ENCODE peak calls at places on chromosomes 1 and 21, in five cellular contexts. One of them, this sample, is unnamed.

GRCh38 chr1:64595871-64596515 is 126.1 kb downstream of the CACHD1 start:
- DNase-seq in body of pancreas: no peak
- DNase-seq in lower lobe of right lung: no peak
- DNase-seq in dorsolateral prefrontal cortex: no peak
- DNase-seq in naive thymus-derived CD4-positive, alpha-beta T cell: no peak
- DNase-seq in this sample: no peak

GRCh38 chr21:42749226-42749625 is 95.8 kb downstream of the PDE9A start:
- DNase-seq in dorsolateral prefrontal cortex: no peak
- DNase-seq in lower lobe of right lung: no peak
- DNase-seq in naive thymus-derived CD4-positive, alpha-beta T cell: no peak
- DNase-seq in body of pancreas: no peak
- DNase-seq in this sample: no peak

GRCh38 chr1:230857077-230857476 is 11.2 kb downstream of the C1orf198 start:
- DNase-seq in body of pancreas: no peak
- DNase-seq in dorsolateral prefrontal cortex: no peak
- DNase-seq in lower lobe of right lung: no peak
- DNase-seq in naive thymus-derived CD4-positive, alpha-beta T cell: no peak
- DNase-seq in this sample: no peak

GRCh38 chr1:6459850-6460265 is 6.1 kb downstream of the TNFRSF25 start:
- DNase-seq in body of pancreas: no peak
- DNase-seq in dorsolateral prefrontal cortex: no peak
- DNase-seq in naive thymus-derived CD4-positive, alpha-beta T cell: peak; percentile 56
- DNase-seq in lower lobe of right lung: no peak
- DNase-seq in this sample: no peak

GRCh38 chr1:19400189-19400588 is 85.2 kb downstream of the CAPZB start:
- DNase-seq in lower lobe of right lung: no peak
- DNase-seq in dorsolateral prefrontal cortex: no peak
- DNase-seq in body of pancreas: no peak
- DNase-seq in naive thymus-derived CD4-positive, alpha-beta T cell: no peak
- DNase-seq in this sample: no peak

GRCh38 chr21:33884361-33885157 is 31.0 kb downstream of the ATP5PO start:
- DNase-seq in lower lobe of right lung: no peak
- DNase-seq in dorsolateral prefrontal cortex: peak; percentile 27
- DNase-seq in naive thymus-derived CD4-positive, alpha-beta T cell: no peak
- DNase-seq in body of pancreas: no peak
- DNase-seq in this sample: no peak

GRCh38 chr1:67322442-67322841 is 14.8 kb downstream of the IL12RB2 start:
- DNase-seq in lower lobe of right lung: no peak
- DNase-seq in dorsolateral prefrontal cortex: no peak
- DNase-seq in naive thymus-derived CD4-positive, alpha-beta T cell: no peak
- DNase-seq in body of pancreas: no peak
- DNase-seq in this sample: no peak

GRCh38 chr1:247914941-247915662 is 5.0 kb upstream of the OR2T8 start:
- DNase-seq in naive thymus-derived CD4-positive, alpha-beta T cell: no peak
- DNase-seq in dorsolateral prefrontal cortex: no peak
- DNase-seq in lower lobe of right lung: no peak
- DNase-seq in body of pancreas: no peak
- DNase-seq in this sample: no peak

GRCh38 chr1:244349103-244349531 is 102.6 kb downstream of the ADSS2 start:
- DNase-seq in body of pancreas: peak; percentile 46
- DNase-seq in dorsolateral prefrontal cortex: no peak
- DNase-seq in naive thymus-derived CD4-positive, alpha-beta T cell: no peak
- DNase-seq in lower lobe of right lung: no peak
- DNase-seq in this sample: no peak

GRCh38 chr1:5093042-5093441 is 438.6 kb downstream of the AJAP1 start:
- DNase-seq in body of pancreas: no peak
- DNase-seq in lower lobe of right lung: no peak
- DNase-seq in dorsolateral prefrontal cortex: no peak
- DNase-seq in naive thymus-derived CD4-positive, alpha-beta T cell: no peak
- DNase-seq in this sample: no peak

GRCh38 chr1:41412748-41413147 is 51.5 kb downstream of the FOXO6 start:
- DNase-seq in lower lobe of right lung: no peak
- DNase-seq in dorsolateral prefrontal cortex: no peak
- DNase-seq in naive thymus-derived CD4-positive, alpha-beta T cell: no peak
- DNase-seq in body of pancreas: no peak
- DNase-seq in this sample: no peak

GRCh38 chr1:211522804-211523203 is 30.8 kb upstream of the RD3 start:
- DNase-seq in lower lobe of right lung: no peak
- DNase-seq in body of pancreas: no peak
- DNase-seq in dorsolateral prefrontal cortex: no peak
- DNase-seq in naive thymus-derived CD4-positive, alpha-beta T cell: no peak
- DNase-seq in this sample: no peak

GRCh38 chr1:170664828-170665617 is 1.1 kb downstream of the PRRX1 start:
- DNase-seq in body of pancreas: no peak
- DNase-seq in dorsolateral prefrontal cortex: no peak
- DNase-seq in lower lobe of right lung: no peak
- DNase-seq in naive thymus-derived CD4-positive, alpha-beta T cell: no peak
- DNase-seq in this sample: no peak

GRCh38 chr1:228101994-228102790 is 933 bp downstream of the C1orf35 start:
- DNase-seq in body of pancreas: peak; percentile 50
- DNase-seq in naive thymus-derived CD4-positive, alpha-beta T cell: peak; percentile 60
- DNase-seq in dorsolateral prefrontal cortex: no peak
- DNase-seq in lower lobe of right lung: no peak
- DNase-seq in this sample: peak; percentile 70

GRCh38 chr1:33367488-33368405 is 46.8 kb upstream of the A3GALT2 start:
- DNase-seq in lower lobe of right lung: peak; percentile 92
- DNase-seq in dorsolateral prefrontal cortex: peak; percentile 95
- DNase-seq in body of pancreas: peak; percentile 89
- DNase-seq in naive thymus-derived CD4-positive, alpha-beta T cell: peak; percentile 87
- DNase-seq in this sample: peak; percentile 55

GRCh38 chr1:195580988-195581387 is 1027.3 kb downstream of the KCNT2 start:
- DNase-seq in body of pancreas: no peak
- DNase-seq in lower lobe of right lung: no peak
- DNase-seq in naive thymus-derived CD4-positive, alpha-beta T cell: no peak
- DNase-seq in dorsolateral prefrontal cortex: no peak
- DNase-seq in this sample: no peak

GRCh38 chr1:220527279-220528048 is 472 bp upstream of the MARK1 start:
- DNase-seq in dorsolateral prefrontal cortex: peak; percentile 75
- DNase-seq in naive thymus-derived CD4-positive, alpha-beta T cell: no peak
- DNase-seq in body of pancreas: peak; percentile 29
- DNase-seq in lower lobe of right lung: no peak
- DNase-seq in this sample: peak; percentile 6

GRCh38 chr21:35475768-35476167 is 426.7 kb upstream of the RUNX1 start:
- DNase-seq in lower lobe of right lung: no peak
- DNase-seq in naive thymus-derived CD4-positive, alpha-beta T cell: no peak
- DNase-seq in dorsolateral prefrontal cortex: no peak
- DNase-seq in body of pancreas: peak; percentile 8
- DNase-seq in this sample: no peak

GRCh38 chr1:65141394-65141793 is 6.6 kb upstream of the AK4 start:
- DNase-seq in dorsolateral prefrontal cortex: no peak
- DNase-seq in naive thymus-derived CD4-positive, alpha-beta T cell: no peak
- DNase-seq in body of pancreas: no peak
- DNase-seq in lower lobe of right lung: no peak
- DNase-seq in this sample: no peak

GRCh38 chr1:202023033-202023433 is 12.6 kb downstream of the ELF3 start:
- DNase-seq in dorsolateral prefrontal cortex: no peak
- DNase-seq in body of pancreas: peak; percentile 85
- DNase-seq in lower lobe of right lung: peak; percentile 79
- DNase-seq in naive thymus-derived CD4-positive, alpha-beta T cell: no peak
- DNase-seq in this sample: no peak

GRCh38 chr1:197618065-197618464 is 157.2 kb downstream of the DENND1B start:
- DNase-seq in dorsolateral prefrontal cortex: no peak
- DNase-seq in body of pancreas: no peak
- DNase-seq in lower lobe of right lung: no peak
- DNase-seq in naive thymus-derived CD4-positive, alpha-beta T cell: no peak
- DNase-seq in this sample: no peak

GRCh38 chr1:198919667-198920398 is 281.0 kb downstream of the PTPRC start:
- DNase-seq in lower lobe of right lung: no peak
- DNase-seq in naive thymus-derived CD4-positive, alpha-beta T cell: no peak
- DNase-seq in dorsolateral prefrontal cortex: no peak
- DNase-seq in body of pancreas: no peak
- DNase-seq in this sample: no peak
- H3K4me3 ChIP-seq in lower lobe of right lung: no peak overlapping the region
- H3K4me3 ChIP-seq in naive thymus-derived CD4-positive, alpha-beta T cell: peak overlapping the region; percentile 26
- H3K4me3 ChIP-seq in dorsolateral prefrontal cortex: no peak overlapping the region
- H3K4me3 ChIP-seq in body of pancreas: no peak overlapping the region
- H3K4me3 ChIP-seq in this sample: no peak overlapping the region

DNA sequence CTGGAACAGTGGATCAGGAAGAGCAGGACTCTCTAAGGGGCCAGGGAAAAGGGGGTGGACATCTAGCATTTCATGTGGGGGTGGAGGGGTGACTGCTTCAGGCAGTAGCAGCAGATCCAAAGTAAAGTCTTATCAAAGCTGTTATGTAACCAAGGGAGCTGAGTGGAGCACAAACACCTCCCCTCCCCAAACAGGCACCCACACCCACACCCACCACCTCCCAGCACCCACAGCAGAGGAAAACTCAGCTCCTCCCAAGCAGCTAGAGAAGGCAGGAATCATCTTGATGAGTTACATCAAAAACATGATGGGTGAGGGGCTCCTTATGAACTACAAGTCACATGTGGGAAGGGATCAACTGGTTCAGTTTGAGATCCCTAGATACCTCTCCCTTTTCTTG is 6.0 kb downstream of the DLGAP3 start:
- DNase-seq in naive thymus-derived CD4-positive, alpha-beta T cell: no peak
- DNase-seq in body of pancreas: no peak
- DNase-seq in lower lobe of right lung: no peak
- DNase-seq in dorsolateral prefrontal cortex: no peak
- DNase-seq in this sample: no peak
- H3K27me3 ChIP-seq in naive thymus-derived CD4-positive, alpha-beta T cell: peaks cover 16% of the 10 kb centered on the region
- H3K27me3 ChIP-seq in body of pancreas: no peaks in the 10 kb centered on the region
- H3K27me3 ChIP-seq in lower lobe of right lung: peaks cover 56% of the 10 kb centered on the region
- H3K27me3 ChIP-seq in dorsolateral prefrontal cortex: no peaks in the 10 kb centered on the region
- H3K27me3 ChIP-seq in this sample: no peaks in the 10 kb centered on the region

GRCh38 chr1:236144033-236144432 is 1.7 kb downstream of the GPR137B start:
- DNase-seq in naive thymus-derived CD4-positive, alpha-beta T cell: no peak
- DNase-seq in dorsolateral prefrontal cortex: no peak
- DNase-seq in lower lobe of right lung: no peak
- DNase-seq in body of pancreas: no peak
- DNase-seq in this sample: no peak
- H3K4me3 ChIP-seq in naive thymus-derived CD4-positive, alpha-beta T cell: peak overlapping the region; percentile 91
- H3K4me3 ChIP-seq in dorsolateral prefrontal cortex: peak overlapping the region; percentile 79
- H3K4me3 ChIP-seq in lower lobe of right lung: peak overlapping the region; percentile 70
- H3K4me3 ChIP-seq in body of pancreas: no peak overlapping the region
- H3K4me3 ChIP-seq in this sample: peak overlapping the region; percentile 78

GRCh38 chr1:927234-927633 is 3.5 kb downstream of the SAMD11 start:
- DNase-seq in dorsolateral prefrontal cortex: no peak
- DNase-seq in lower lobe of right lung: no peak
- DNase-seq in body of pancreas: no peak
- DNase-seq in naive thymus-derived CD4-positive, alpha-beta T cell: no peak
- DNase-seq in this sample: no peak

GRCh38 chr1:930633-931138 is 7.0 kb downstream of the SAMD11 start:
- DNase-seq in naive thymus-derived CD4-positive, alpha-beta T cell: no peak
- DNase-seq in lower lobe of right lung: no peak
- DNase-seq in body of pancreas: no peak
- DNase-seq in dorsolateral prefrontal cortex: no peak
- DNase-seq in this sample: no peak

GRCh38 chr1:929712-930632 is 6.2 kb downstream of the SAMD11 start:
- DNase-seq in dorsolateral prefrontal cortex: no peak
- DNase-seq in lower lobe of right lung: no peak
- DNase-seq in naive thymus-derived CD4-positive, alpha-beta T cell: no peak
- DNase-seq in body of pancreas: no peak
- DNase-seq in this sample: no peak

GRCh38 chr1:927741-928140 is 4.0 kb downstream of the SAMD11 start:
- DNase-seq in naive thymus-derived CD4-positive, alpha-beta T cell: no peak
- DNase-seq in lower lobe of right lung: no peak
- DNase-seq in body of pancreas: no peak
- DNase-seq in dorsolateral prefrontal cortex: no peak
- DNase-seq in this sample: no peak

DNA sequence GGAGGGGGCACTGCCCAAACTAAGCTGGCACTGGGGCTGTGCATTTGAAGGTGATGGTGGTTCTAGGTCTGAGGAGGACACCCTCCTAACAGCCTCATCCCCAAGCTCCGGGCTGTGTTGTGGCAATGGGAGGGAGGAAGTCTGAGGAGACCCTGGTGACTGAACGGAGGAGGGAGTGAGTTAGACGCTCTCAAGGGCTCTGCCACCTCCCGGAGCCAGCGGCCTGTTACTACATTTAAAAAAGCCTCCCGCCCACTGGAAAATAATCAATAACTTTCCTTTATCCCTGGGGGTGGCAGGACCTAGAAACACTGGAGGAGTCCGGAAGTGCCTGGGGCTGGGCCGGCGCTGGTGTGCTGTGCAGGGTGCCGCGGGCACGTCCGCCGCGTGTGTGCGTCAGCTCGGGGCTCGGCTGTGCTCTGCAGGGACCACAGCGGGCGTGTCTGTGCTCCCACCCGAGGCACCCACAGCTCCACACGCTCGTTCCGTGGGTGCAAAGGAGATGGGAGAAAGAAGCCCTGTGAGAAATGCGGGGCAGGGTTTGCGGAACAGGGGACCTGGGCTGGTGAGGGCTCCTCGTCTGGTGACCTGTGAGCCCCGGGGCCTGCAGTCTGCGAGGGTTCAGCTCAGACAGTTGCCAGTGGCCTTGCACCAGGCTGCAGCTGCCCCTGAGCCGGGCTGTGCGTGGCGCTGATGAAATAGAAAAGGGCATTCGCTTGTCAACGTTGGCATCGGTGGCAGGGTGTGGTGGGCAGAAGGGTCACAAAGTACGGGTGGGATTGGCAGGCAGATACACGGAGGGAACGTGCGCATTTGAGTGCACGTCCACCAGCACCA is 5.3 kb downstream of the SAMD11 start:
- DNase-seq in dorsolateral prefrontal cortex: no peak
- DNase-seq in body of pancreas: no peak
- DNase-seq in lower lobe of right lung: no peak
- DNase-seq in naive thymus-derived CD4-positive, alpha-beta T cell: no peak
- DNase-seq in this sample: no peak
- H3K27me3 ChIP-seq in dorsolateral prefrontal cortex: peaks cover 37% of the 10 kb centered on the region
- H3K27me3 ChIP-seq in body of pancreas: no peaks in the 10 kb centered on the region
- H3K27me3 ChIP-seq in lower lobe of right lung: peaks cover 60% of the 10 kb centered on the region
- H3K27me3 ChIP-seq in naive thymus-derived CD4-positive, alpha-beta T cell: peaks cover 6% of the 10 kb centered on the region
- H3K27me3 ChIP-seq in this sample: peaks cover 2% of the 10 kb centered on the region

GRCh38 chr1:200302893-200303250 is 107.0 kb downstream of the ZNF281 start:
- DNase-seq in body of pancreas: peak; percentile 31
- DNase-seq in lower lobe of right lung: peak; percentile 49
- DNase-seq in dorsolateral prefrontal cortex: no peak
- DNase-seq in naive thymus-derived CD4-positive, alpha-beta T cell: no peak
- DNase-seq in this sample: no peak
- H3K4me3 ChIP-seq in body of pancreas: peak overlapping the region; percentile 18
- H3K4me3 ChIP-seq in lower lobe of right lung: peak overlapping the region; percentile 73
- H3K4me3 ChIP-seq in dorsolateral prefrontal cortex: peak overlapping the region; percentile 78
- H3K4me3 ChIP-seq in naive thymus-derived CD4-positive, alpha-beta T cell: peak overlapping the region; percentile 95
- H3K4me3 ChIP-seq in this sample: peak overlapping the region; percentile 74

This sample was measured in GM06990.